ENCODE peak calls at places on chromosomes 5 and 9, in seven cellular contexts. One of them, this sample, is unnamed.

GRCh38 chr9:89536145-89536574 is 38.2 kb upstream of the SEMA4D start:
- DNase-seq in psoas muscle: no peak
- DNase-seq in body of pancreas: no peak
- DNase-seq in NCI-H345: no peak
- DNase-seq in stimulated activated CD4-positive, alpha-beta T cell treated with anti-CD3 and anti-CD28 coated beads, Interleukin-1b, Interleukin-23, amount 100 ng/mL, for 1 hour: no peak
- DNase-seq in GM04504: no peak
- DNase-seq in NCI-H460: no peak
- DNase-seq in this sample: no peak

GRCh38 chr9:34254141-34254913 is 74.7 kb downstream of the KIF24 start:
- DNase-seq in psoas muscle: peak
- DNase-seq in body of pancreas: no peak
- DNase-seq in NCI-H345: no peak
- DNase-seq in stimulated activated CD4-positive, alpha-beta T cell treated with anti-CD3 and anti-CD28 coated beads, Interleukin-1b, Interleukin-23, amount 100 ng/mL, for 1 hour: no peak
- DNase-seq in GM04504: peak
- DNase-seq in NCI-H460: peak
- DNase-seq in this sample: peak

GRCh38 chr5:177469061-177469628 is 4.3 kb downstream of the DBN1 start:
- DNase-seq in psoas muscle: peak
- DNase-seq in body of pancreas: no peak
- DNase-seq in NCI-H345: no peak
- DNase-seq in stimulated activated CD4-positive, alpha-beta T cell treated with anti-CD3 and anti-CD28 coated beads, Interleukin-1b, Interleukin-23, amount 100 ng/mL, for 1 hour: no peak
- DNase-seq in GM04504: no peak
- DNase-seq in NCI-H460: no peak
- DNase-seq in this sample: no peak

GRCh38 chr9:135787317-135787716 is 85.3 kb downstream of the KCNT1 start:
- DNase-seq in psoas muscle: no peak
- DNase-seq in body of pancreas: no peak
- DNase-seq in NCI-H345: no peak
- DNase-seq in stimulated activated CD4-positive, alpha-beta T cell treated with anti-CD3 and anti-CD28 coated beads, Interleukin-1b, Interleukin-23, amount 100 ng/mL, for 1 hour: no peak
- DNase-seq in GM04504: no peak
- DNase-seq in NCI-H460: no peak
- DNase-seq in this sample: no peak

GRCh38 chr5:133370281-133370890 is 242.0 kb downstream of the FSTL4 start:
- DNase-seq in psoas muscle: no peak
- DNase-seq in body of pancreas: no peak
- DNase-seq in NCI-H345: no peak
- DNase-seq in stimulated activated CD4-positive, alpha-beta T cell treated with anti-CD3 and anti-CD28 coated beads, Interleukin-1b, Interleukin-23, amount 100 ng/mL, for 1 hour: no peak
- DNase-seq in GM04504: no peak
- DNase-seq in NCI-H460: no peak
- DNase-seq in this sample: no peak

GRCh38 chr9:4933177-4933576 is 51.9 kb upstream of the JAK2 start:
- DNase-seq in psoas muscle: no peak
- DNase-seq in body of pancreas: no peak
- DNase-seq in NCI-H345: no peak
- DNase-seq in stimulated activated CD4-positive, alpha-beta T cell treated with anti-CD3 and anti-CD28 coated beads, Interleukin-1b, Interleukin-23, amount 100 ng/mL, for 1 hour: no peak
- DNase-seq in GM04504: no peak
- DNase-seq in NCI-H460: no peak
- DNase-seq in this sample: peak

GRCh38 chr5:9399094-9399493 is 146.8 kb downstream of the SEMA5A start:
- DNase-seq in psoas muscle: no peak
- DNase-seq in body of pancreas: no peak
- DNase-seq in NCI-H345: no peak
- DNase-seq in stimulated activated CD4-positive, alpha-beta T cell treated with anti-CD3 and anti-CD28 coated beads, Interleukin-1b, Interleukin-23, amount 100 ng/mL, for 1 hour: no peak
- DNase-seq in GM04504: no peak
- DNase-seq in NCI-H460: no peak
- DNase-seq in this sample: no peak

GRCh38 chr9:129318121-129319075 is 140.3 kb upstream of the IER5L start:
- DNase-seq in psoas muscle: no peak
- DNase-seq in body of pancreas: peak
- DNase-seq in NCI-H345: no peak
- DNase-seq in stimulated activated CD4-positive, alpha-beta T cell treated with anti-CD3 and anti-CD28 coated beads, Interleukin-1b, Interleukin-23, amount 100 ng/mL, for 1 hour: no peak
- DNase-seq in GM04504: no peak
- DNase-seq in NCI-H460: no peak
- DNase-seq in this sample: no peak

GRCh38 chr5:5584751-5585150 is 162.3 kb downstream of the ICE1 start:
- DNase-seq in psoas muscle: no peak
- DNase-seq in body of pancreas: no peak
- DNase-seq in NCI-H345: no peak
- DNase-seq in stimulated activated CD4-positive, alpha-beta T cell treated with anti-CD3 and anti-CD28 coated beads, Interleukin-1b, Interleukin-23, amount 100 ng/mL, for 1 hour: no peak
- DNase-seq in GM04504: no peak
- DNase-seq in NCI-H460: no peak
- DNase-seq in this sample: no peak

GRCh38 chr9:15389173-15389572 is 33.5 kb upstream of the SNAPC3 start:
- DNase-seq in psoas muscle: no peak
- DNase-seq in body of pancreas: no peak
- DNase-seq in NCI-H345: no peak
- DNase-seq in stimulated activated CD4-positive, alpha-beta T cell treated with anti-CD3 and anti-CD28 coated beads, Interleukin-1b, Interleukin-23, amount 100 ng/mL, for 1 hour: no peak
- DNase-seq in GM04504: no peak
- DNase-seq in NCI-H460: no peak
- DNase-seq in this sample: no peak

GRCh38 chr5:169648725-169649124 is 11.7 kb downstream of the DOCK2 start:
- DNase-seq in psoas muscle: no peak
- DNase-seq in body of pancreas: no peak
- DNase-seq in NCI-H345: peak
- DNase-seq in stimulated activated CD4-positive, alpha-beta T cell treated with anti-CD3 and anti-CD28 coated beads, Interleukin-1b, Interleukin-23, amount 100 ng/mL, for 1 hour: no peak
- DNase-seq in GM04504: no peak
- DNase-seq in NCI-H460: no peak
- DNase-seq in this sample: no peak